ENCODE peak calls at places on chromosomes 7 and 10, in seven cellular contexts. P is IMR-90; U is CD8-positive, alpha-beta memory T cell; N is heart right ventricle; F is psoas muscle; J is brain microvascular endothelial cell; R is DND-41. W is an unnamed sample. For H3K36me3, the result is how much of the 10 kb centered on the place peaks cover.

GRCh38 chr10:8116926-8117493 is 62.5 kb downstream of the GATA3 start:
- DNase-seq in R (no peak), F (no peak), N (no peak), J (no peak), U (no peak), P (no peak), W (no peak)

GRCh38 chr10:83991986-83992753 is 147.1 kb upstream of the GHITM start:
- DNase-seq in P (no peak), R (peak), U (no peak), N (no peak), J (no peak), F (no peak), W (peak)

GRCh38 chr7:55100172-55100961 is 81.5 kb downstream of the EGFR start:
- DNase-seq in F (peak), J (no peak), U (no peak), N (peak), P (peak), R (no peak), W (no peak)

GRCh38 chr10:87053121-87053520 is 33.0 kb downstream of the FAM25A start:
- DNase-seq in U (no peak), F (no peak), N (no peak), R (no peak), J (no peak), P (no peak), W (no peak)

GRCh38 chr10:10164845-10165244 is 852.8 kb upstream of the CELF2 start:
- DNase-seq in J (no peak), N (no peak), U (no peak), F (no peak), P (no peak), R (no peak), W (no peak)

GRCh38 chr10:3192856-3193635 is 20.5 kb upstream of the PITRM1 start:
- DNase-seq in F (no peak), U (peak), P (peak), N (no peak), R (peak), J (peak), W (no peak)

GRCh38 chr7:21454182-21454581 is 26.3 kb downstream of the SP4 start:
- DNase-seq in R (no peak), U (no peak), F (no peak), N (no peak), J (no peak), P (no peak), W (no peak)

GRCh38 chr10:48659790-48660189 is 24.9 kb upstream of the WDFY4 start:
- DNase-seq in P (no peak), J (no peak), U (no peak), R (no peak), N (no peak), F (no peak), W (no peak)

GRCh38 chr10:18230794-18231193 is 90.6 kb downstream of the CACNB2 start:
- DNase-seq in R (no peak), J (peak), P (peak), U (no peak), N (no peak), F (no peak), W (no peak)

GRCh38 chr10:34494012-34494411 is 321.1 kb downstream of the PARD3 start:
- DNase-seq in F (no peak), U (no peak), R (no peak), N (no peak), J (no peak), P (peak), W (no peak)

GRCh38 chr7:157397036-157397720 is 60.4 kb downstream of the DNAJB6 start:
- DNase-seq in J (no peak), U (no peak), P (no peak), N (no peak), F (no peak), R (no peak), W (no peak)

GRCh38 chr7:41010967-41011366 is 691.9 kb downstream of the INHBA start:
- DNase-seq in R (no peak), N (no peak), J (peak), P (no peak), F (no peak), U (no peak), W (no peak)

GRCh38 chr7:1725199-1725701 is 55.2 kb downstream of the ELFN1 start:
- DNase-seq in P (no peak), N (peak), R (peak), U (no peak), J (no peak), F (peak), W (peak)

GRCh38 chr7:66859794-66860645 is 61.0 kb upstream of the TMEM248 start:
- DNase-seq in U (no peak), J (no peak), R (no peak), N (no peak), F (peak), P (peak), W (no peak)

GRCh38 chr10:32112055-32112454 is 55.8 kb upstream of the KIF5B start:
- DNase-seq in N (no peak), F (no peak), J (peak), U (no peak), P (peak), R (no peak), W (no peak)

GRCh38 chr10:78405231-78405630 is 371.6 kb downstream of the RPS24 start:
- DNase-seq in N (no peak), R (no peak), J (no peak), P (no peak), U (no peak), F (no peak), W (peak)

GRCh38 chr10:52923520-52923919 is 150.9 kb upstream of the MBL2 start:
- DNase-seq in U (no peak), N (no peak), F (no peak), P (no peak), R (no peak), J (no peak), W (no peak)

GRCh38 chr7:4286281-4286680 is 395.8 kb upstream of the FOXK1 start:
- DNase-seq in N (no peak), P (no peak), F (no peak), R (no peak), U (no peak), J (no peak), W (no peak)

GRCh38 chr10:114395361-114396022 is 8.8 kb downstream of the AFAP1L2 start:
- DNase-seq in J (no peak), F (no peak), P (no peak), U (no peak), R (no peak), N (no peak), W (no peak)

GRCh38 chr7:132328047-132328620 is 248.1 kb downstream of the PLXNA4 start:
- DNase-seq in R (no peak), J (no peak), F (no peak), U (no peak), P (no peak), N (peak), W (no peak)

GRCh38 chr10:42948040-42948439 is 128.8 kb upstream of the RET start:
- DNase-seq in F (no peak), J (no peak), R (no peak), U (no peak), N (no peak), P (no peak), W (no peak)

GRCh38 chr7:140876519-140877248 is 48.0 kb downstream of the BRAF start:
- DNase-seq in R (no peak), N (no peak), P (peak), J (no peak), U (no peak), F (no peak), W (no peak)

GRCh38 chr7:122136639-122137253 is 7.3 kb downstream of the AASS start:
- DNase-seq in N (no peak), F (no peak), P (peak), R (no peak), U (no peak), J (no peak), W (no peak)

GRCh38 chr10:86261933-86262665 is 104.5 kb downstream of the GRID1 start:
- DNase-seq in N (no peak), U (no peak), P (no peak), R (no peak), F (no peak), J (no peak), W (peak)

GRCh38 chr10:102935510-102935909 is 17.4 kb downstream of the CNNM2 start:
- DNase-seq in N (no peak), J (no peak), R (peak), U (no peak), F (no peak), P (no peak), W (no peak)

GRCh38 chr7:91307467-91307866 is 43.2 kb downstream of the FZD1 start:
- DNase-seq in R (no peak), J (no peak), P (no peak), F (no peak), N (no peak), U (no peak), W (no peak)

GRCh38 chr7:90749774-90750173 is 153.7 kb downstream of the CDK14 start:
- DNase-seq in P (peak), J (peak), U (no peak), F (no peak), N (no peak), R (no peak), W (peak)

GRCh38 chr7:45183711-45184210 is 26.2 kb downstream of the RAMP3 start:
- DNase-seq in U (no peak), R (no peak), F (no peak), N (no peak), P (no peak), J (no peak), W (no peak)

GRCh38 chr7:24192053-24192452 is 91.9 kb upstream of the NPY start:
- DNase-seq in J (no peak), R (no peak), N (no peak), P (peak), F (no peak), U (no peak), W (no peak)

GRCh38 chr7:69395072-69395714 is 203.1 kb upstream of the AUTS2 start:
- DNase-seq in P (no peak), U (no peak), F (no peak), N (no peak), R (peak), J (peak), W (no peak)

GRCh38 chr7:77439572-77439971 is 23.4 kb upstream of the GSAP start:
- DNase-seq in U (no peak), F (peak), P (no peak), J (no peak), N (no peak), R (no peak), W (peak)

DNA sequence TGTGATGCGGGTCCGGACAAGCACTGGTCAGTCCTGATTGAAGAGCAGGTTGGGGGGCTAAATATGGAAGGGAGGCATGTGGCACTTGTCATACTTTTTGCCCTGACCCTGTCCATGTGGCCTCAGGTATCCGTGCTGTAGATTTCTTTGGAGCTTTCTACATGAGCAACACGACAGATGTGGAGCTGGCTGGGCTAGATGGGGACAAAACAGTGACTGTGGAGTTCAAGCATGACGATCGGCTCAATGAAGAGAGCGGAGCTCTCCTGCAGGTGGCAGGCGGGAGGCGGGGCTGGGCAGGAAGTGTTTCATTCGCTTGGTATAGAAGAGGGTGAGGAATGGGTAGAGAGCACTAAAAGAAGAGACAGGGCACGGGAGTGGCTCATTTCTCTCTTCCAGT is 13.0 kb upstream of the CHCHD1 start:
- DNase-seq in N (no peak), R (no peak), U (peak), F (no peak), J (no peak), P (no peak), W (no peak)
- H3K36me3 ChIP-seq in N (under half), R (half or more), U (half or more), F (under half), J (half or more), P (half or more), W (half or more)

GRCh38 chr7:143389316-143390097 is 8.4 kb downstream of the ZYX start:
- DNase-seq in N (no peak), J (no peak), F (no peak), U (no peak), P (no peak), R (no peak), W (no peak)
- H3K36me3 ChIP-seq in N (under half), J (half or more), F (under half), U (under half), P (half or more), R (under half), W (under half)

GRCh38 chr7:155681663-155682062 is 37.2 kb downstream of the RBM33 start:
- DNase-seq in J (no peak), N (no peak), R (no peak), P (no peak), F (no peak), U (no peak), W (no peak)

GRCh38 chr7:155682484-155682883 is 38.0 kb downstream of the RBM33 start:
- DNase-seq in F (no peak), R (no peak), J (no peak), N (no peak), P (no peak), U (no peak), W (no peak)

GRCh38 chr7:155680864-155681263 is 36.4 kb downstream of the RBM33 start:
- DNase-seq in R (no peak), F (no peak), P (no peak), J (no peak), N (no peak), U (no peak), W (peak)

GRCh38 chr7:155677688-155678087 is 33.2 kb downstream of the RBM33 start:
- DNase-seq in F (no peak), J (no peak), R (no peak), U (no peak), P (no peak), N (no peak), W (no peak)

DNA sequence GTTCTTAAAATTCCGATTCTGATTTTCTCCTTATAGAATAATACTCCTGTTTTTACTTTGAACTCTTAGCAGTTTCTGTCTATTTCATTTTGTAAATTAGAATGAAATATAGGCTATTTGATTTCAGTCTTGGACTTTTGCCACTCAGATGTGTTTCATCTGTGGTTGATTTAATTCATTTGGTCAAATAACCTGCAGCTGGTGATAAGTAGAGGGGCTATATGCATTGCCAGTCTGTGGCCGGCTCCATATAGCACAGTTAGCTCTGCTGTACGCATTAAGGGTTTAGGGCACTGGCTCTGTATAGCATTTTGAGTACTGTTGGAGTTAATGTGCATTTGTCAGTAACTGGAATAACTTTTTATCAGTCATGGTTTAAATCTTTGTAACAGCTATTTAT is 35.7 kb downstream of the RBM33 start:
- DNase-seq in R (no peak), U (no peak), F (no peak), P (no peak), J (no peak), N (no peak), W (no peak)
- H3K36me3 ChIP-seq in R (half or more), U (under half), F (under half), P (under half), J (under half), N (under half), W (under half)

DNA sequence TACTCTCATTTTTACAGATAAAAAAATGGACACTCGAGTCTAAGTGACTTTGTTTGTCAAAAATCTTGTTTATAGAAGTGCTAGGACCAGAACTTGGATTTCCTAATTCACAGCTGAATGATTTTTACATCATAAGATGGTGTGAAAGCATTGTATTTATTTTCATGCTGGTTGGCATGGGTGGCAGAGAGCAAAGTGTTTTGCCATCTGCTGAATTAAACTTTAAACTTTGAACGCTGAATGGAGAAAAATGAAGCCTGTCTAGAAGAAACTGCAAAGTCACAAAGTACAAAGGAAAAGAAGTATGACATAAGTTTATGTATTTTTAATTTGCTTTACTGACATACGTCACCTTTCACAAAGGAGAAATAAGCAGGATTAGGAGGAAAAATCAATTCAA is 142.0 kb downstream of the NRBF2 start:
- DNase-seq in P (no peak), N (no peak), U (no peak), R (no peak), F (no peak), J (no peak), W (no peak)
- H3K36me3 ChIP-seq in P (under half), N (under half), U (under half), R (under half), F (under half), J (under half), W (under half)

DNA sequence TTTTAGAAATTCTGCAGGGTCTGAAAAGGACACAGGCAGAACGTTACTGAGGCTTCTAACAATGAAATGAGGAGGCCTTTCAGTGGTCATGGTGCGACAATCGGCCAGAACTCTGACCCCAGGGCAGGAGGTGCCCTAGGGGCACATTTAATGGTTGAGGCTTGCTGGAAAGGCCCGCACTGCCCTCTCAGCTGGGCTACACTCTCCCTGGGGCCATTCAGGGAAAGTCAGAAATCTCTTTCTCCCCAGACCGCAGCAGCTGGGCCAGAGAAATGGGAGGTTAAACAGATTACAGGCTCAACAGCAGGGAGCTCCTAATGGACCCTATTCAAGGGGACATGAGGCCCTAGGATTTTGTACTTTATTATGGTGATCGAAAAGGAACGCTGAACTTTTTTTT is 85.6 kb upstream of the FGFR2 start:
- DNase-seq in J (no peak), P (no peak), N (no peak), F (no peak), R (no peak), U (no peak), W (peak)
- H3K36me3 ChIP-seq in J (under half), P (under half), N (under half), F (under half), R (under half), U (under half), W (under half)

DNA sequence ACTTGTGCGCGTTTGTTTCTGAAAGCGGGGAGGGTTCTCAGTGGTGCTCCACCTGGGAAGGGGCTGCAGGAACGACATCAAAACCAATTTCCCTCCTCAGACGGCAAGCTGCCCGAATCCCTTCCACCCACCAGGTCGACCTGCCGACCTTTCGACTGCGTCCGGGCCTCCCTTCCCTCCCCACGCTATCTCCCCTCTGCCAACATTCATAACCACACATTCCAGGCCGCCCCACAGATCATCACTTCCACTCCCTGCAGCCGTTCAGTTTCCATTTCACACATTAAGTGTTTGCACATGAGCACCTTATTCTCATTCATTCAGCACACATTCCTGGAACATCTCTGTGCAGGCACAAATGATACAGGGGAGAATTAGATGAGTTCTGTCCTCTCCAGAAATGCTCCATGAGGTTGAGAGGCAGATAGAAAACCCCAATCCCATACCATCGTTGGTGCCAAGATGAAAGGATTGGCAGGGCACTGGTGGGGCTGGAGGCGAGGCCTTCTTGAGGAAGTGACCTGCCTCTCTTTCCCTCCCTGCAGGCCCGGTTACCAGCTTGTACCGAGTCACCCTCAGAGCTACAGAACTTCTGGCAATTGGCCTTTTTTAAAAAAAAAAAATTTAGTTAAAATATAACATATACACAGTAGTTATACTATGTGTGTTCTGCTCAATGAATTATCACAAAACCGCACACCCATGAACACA is 70.0 kb downstream of the MINDY4 start:
- DNase-seq in N (no peak), R (no peak), P (no peak), F (no peak), U (no peak), J (no peak), W (no peak)
- H3K36me3 ChIP-seq in N (under half), R (under half), P (under half), F (under half), U (under half), J (under half), W (under half)